ENCODE peak calls at places on chromosomes 3 and 15, in four cellular contexts. One of them, this sample, is unnamed.

GRCh38 chr3:9791790-9792404 is 376 bp downstream of the TADA3 start:
- DNase-seq in bronchial epithelial cell: no peak
- DNase-seq in upper lobe of right lung: no peak
- DNase-seq in Caco-2: no peak
- DNase-seq in this sample: no peak

GRCh38 chr3:46946416-46946815 is 30.1 kb downstream of the CCDC12 start:
- DNase-seq in upper lobe of right lung: no peak
- DNase-seq in bronchial epithelial cell: peak
- DNase-seq in Caco-2: no peak
- DNase-seq in this sample: no peak

GRCh38 chr3:120526011-120526870 is 69.9 kb upstream of the NDUFB4 start:
- DNase-seq in upper lobe of right lung: no peak
- DNase-seq in Caco-2: no peak
- DNase-seq in bronchial epithelial cell: no peak
- DNase-seq in this sample: no peak

GRCh38 chr15:99305761-99306505 is 54.7 kb downstream of the LRRC28 start:
- DNase-seq in Caco-2: no peak
- DNase-seq in upper lobe of right lung: no peak
- DNase-seq in bronchial epithelial cell: peak
- DNase-seq in this sample: peak

GRCh38 chr15:29449136-29449535 is 179.5 kb upstream of the NSMCE3 start:
- DNase-seq in upper lobe of right lung: no peak
- DNase-seq in bronchial epithelial cell: no peak
- DNase-seq in Caco-2: no peak
- DNase-seq in this sample: no peak

GRCh38 chr15:70833897-70834765 is 19.8 kb downstream of the LARP6 start:
- DNase-seq in upper lobe of right lung: no peak
- DNase-seq in Caco-2: no peak
- DNase-seq in bronchial epithelial cell: peak
- DNase-seq in this sample: peak

GRCh38 chr3:74539879-74540278 is 74.6 kb downstream of the CNTN3 start:
- DNase-seq in Caco-2: no peak
- DNase-seq in upper lobe of right lung: no peak
- DNase-seq in bronchial epithelial cell: no peak
- DNase-seq in this sample: no peak

GRCh38 chr3:126262227-126262626 is 81.8 kb upstream of the ALDH1L1 start:
- DNase-seq in Caco-2: no peak
- DNase-seq in bronchial epithelial cell: no peak
- DNase-seq in upper lobe of right lung: no peak
- DNase-seq in this sample: no peak

GRCh38 chr3:172717493-172718088 is 6.7 kb upstream of the NCEH1 start:
- DNase-seq in Caco-2: no peak
- DNase-seq in upper lobe of right lung: no peak
- DNase-seq in bronchial epithelial cell: peak
- DNase-seq in this sample: no peak

GRCh38 chr15:89332446-89332845 is 2.2 kb downstream of the POLG start:
- DNase-seq in upper lobe of right lung: no peak
- DNase-seq in bronchial epithelial cell: no peak
- DNase-seq in Caco-2: no peak
- DNase-seq in this sample: peak

GRCh38 chr3:66885326-66886000 is 112.6 kb upstream of the KBTBD8 start:
- DNase-seq in upper lobe of right lung: no peak
- DNase-seq in bronchial epithelial cell: peak
- DNase-seq in Caco-2: no peak
- DNase-seq in this sample: peak

GRCh38 chr3:111715911-111716523 is 120.9 kb upstream of the ZBED2 start:
- DNase-seq in Caco-2: peak
- DNase-seq in upper lobe of right lung: no peak
- DNase-seq in bronchial epithelial cell: no peak
- DNase-seq in this sample: peak

GRCh38 chr15:60358935-60359672 is 38.7 kb downstream of the ANXA2 start:
- DNase-seq in bronchial epithelial cell: no peak
- DNase-seq in Caco-2: no peak
- DNase-seq in upper lobe of right lung: no peak
- DNase-seq in this sample: peak
- H3K4me3 ChIP-seq in bronchial epithelial cell: no peak
- H3K4me3 ChIP-seq in Caco-2: no peak
- H3K4me3 ChIP-seq in upper lobe of right lung: no peak
- H3K4me3 ChIP-seq in this sample: no peak

DNA sequence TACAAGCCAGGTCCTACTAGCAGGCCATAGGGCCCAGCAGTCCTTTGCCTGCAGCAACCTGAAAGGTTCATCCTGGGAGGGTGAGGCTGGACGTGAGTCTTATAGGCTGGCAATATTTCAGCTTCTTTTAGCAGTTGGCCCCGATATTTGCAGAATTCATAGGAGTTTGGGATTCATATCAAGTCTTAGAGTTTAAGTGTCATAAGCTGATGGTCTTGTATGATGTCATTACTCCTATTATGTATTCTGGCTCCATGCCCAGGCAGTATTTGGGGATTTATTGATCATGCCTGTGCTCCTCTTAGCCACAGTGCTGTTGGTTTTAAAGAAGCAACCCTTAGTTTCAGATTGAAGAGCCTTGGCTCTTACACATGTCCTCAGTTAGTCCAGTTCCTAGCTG is 41.3 kb upstream of the POLR2M start:
- DNase-seq in bronchial epithelial cell: no peak
- DNase-seq in Caco-2: no peak
- DNase-seq in upper lobe of right lung: no peak
- DNase-seq in this sample: no peak
- TF ChIP-seq CTCF in bronchial epithelial cell: no peak
- TF ChIP-seq CTCF in Caco-2: no peak
- TF ChIP-seq CTCF in upper lobe of right lung: no peak
- TF ChIP-seq CTCF in this sample: no peak

GRCh38 chr3:138114988-138115971 is at the start of gene DZIP1L:
- DNase-seq in upper lobe of right lung: peak
- DNase-seq in bronchial epithelial cell: peak
- DNase-seq in Caco-2: peak
- DNase-seq in this sample: peak

GRCh38 chr3:138113309-138113708 is 2.1 kb downstream of the DZIP1L start:
- DNase-seq in upper lobe of right lung: no peak
- DNase-seq in bronchial epithelial cell: no peak
- DNase-seq in Caco-2: no peak
- DNase-seq in this sample: peak

GRCh38 chr3:138114431-138114918 is 933 bp downstream of the DZIP1L start:
- DNase-seq in bronchial epithelial cell: no peak
- DNase-seq in upper lobe of right lung: no peak
- DNase-seq in Caco-2: no peak
- DNase-seq in this sample: peak

DNA sequence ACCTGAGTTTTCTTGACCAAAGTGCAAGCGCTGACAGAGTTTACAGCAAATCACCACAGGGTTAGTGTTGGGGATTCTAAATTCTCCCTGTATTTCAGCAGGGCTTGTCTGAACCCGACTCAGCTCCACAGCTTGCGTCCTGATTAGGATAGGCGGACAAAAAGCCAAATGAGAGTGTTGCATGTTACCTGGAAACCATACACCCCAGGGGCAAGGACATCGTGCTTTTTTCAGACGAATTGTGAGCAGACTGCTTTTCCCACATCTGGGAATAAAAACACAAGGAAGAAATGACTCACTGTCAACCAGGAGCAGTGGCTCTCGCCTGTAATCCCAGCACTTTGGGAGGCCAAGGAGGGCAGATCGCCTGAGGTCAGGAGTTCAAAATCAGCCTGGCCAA is 3.0 kb downstream of the DZIP1L start:
- DNase-seq in Caco-2: no peak
- DNase-seq in upper lobe of right lung: no peak
- DNase-seq in bronchial epithelial cell: peak
- DNase-seq in this sample: no peak
- H3K4me3 ChIP-seq in Caco-2: no peak
- H3K4me3 ChIP-seq in upper lobe of right lung: no peak
- H3K4me3 ChIP-seq in bronchial epithelial cell: no peak
- H3K4me3 ChIP-seq in this sample: no peak

DNA sequence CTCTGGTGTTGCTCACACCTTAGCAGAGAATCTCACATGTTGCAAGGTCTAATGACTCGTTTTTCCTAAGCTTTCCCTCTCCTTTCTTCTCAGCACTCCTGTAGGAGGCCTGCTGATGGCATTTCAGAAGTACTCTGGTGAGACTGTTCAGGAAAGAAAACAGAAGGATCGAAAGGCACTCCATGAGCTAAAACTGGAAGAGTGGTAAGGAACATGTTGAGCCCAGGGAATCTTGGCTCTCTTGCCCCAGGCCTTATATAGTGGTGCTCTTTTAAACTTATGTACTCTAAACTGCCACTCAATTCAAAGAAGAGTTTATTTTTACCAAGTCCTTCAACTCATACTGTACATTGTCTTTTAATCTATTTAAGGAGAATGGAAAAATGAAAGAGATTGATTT is 18.8 kb downstream of the TIMMDC1 start:
- DNase-seq in upper lobe of right lung: no peak
- DNase-seq in bronchial epithelial cell: no peak
- DNase-seq in Caco-2: no peak
- DNase-seq in this sample: no peak
- TF ChIP-seq CTCF in upper lobe of right lung: no peak
- TF ChIP-seq CTCF in bronchial epithelial cell: no peak
- TF ChIP-seq CTCF in Caco-2: no peak
- TF ChIP-seq CTCF in this sample: no peak

GRCh38 chr3:152203677-152204076 is 65.1 kb upstream of the MBNL1 start:
- DNase-seq in upper lobe of right lung: no peak
- DNase-seq in Caco-2: no peak
- DNase-seq in bronchial epithelial cell: no peak
- DNase-seq in this sample: peak
- H3K4me3 ChIP-seq in upper lobe of right lung: peak
- H3K4me3 ChIP-seq in Caco-2: no peak
- H3K4me3 ChIP-seq in bronchial epithelial cell: no peak
- H3K4me3 ChIP-seq in this sample: no peak

This sample was measured in AG10803.